ENCODE peak calls at places on chromosomes 4 and X, in eight cellular contexts. C, U, N, Z, B, W, M and A are unnamed samples.

GRCh38 chrX:40383969-40384368 is 196.8 kb upstream of the ATP6AP2 start:
- DNase-seq in C (no peak), U (no peak), N (no peak), Z (no peak), B (no peak), W (no peak), M (no peak), A (no peak)

GRCh38 chr4:119139316-119139715 is 3.7 kb downstream of the MYOZ2 start:
- DNase-seq in C (no peak), U (no peak), N (no peak), Z (no peak), B (no peak), W (no peak), M (no peak), A (no peak)

GRCh38 chrX:63281465-63281864 is 69.7 kb downstream of the SPIN4 start:
- DNase-seq in C (no peak), U (no peak), N (no peak), Z (no peak), B (no peak), W (no peak), M (no peak), A (no peak)

GRCh38 chr4:124188601-124189000 is 523.9 kb downstream of the ANKRD50 start:
- DNase-seq in C (no peak), U (no peak), N (no peak), Z (no peak), B (no peak), W (no peak), M (no peak), A (no peak)

GRCh38 chr4:108213308-108213707 is 44.6 kb upstream of the LEF1 start:
- DNase-seq in C (no peak), U (no peak), N (no peak), Z (no peak), B (no peak), W (no peak), M (no peak), A (no peak)

GRCh38 chr4:66574145-66574978 is 904.1 kb upstream of the EPHA5 start:
- DNase-seq in C (no peak), U (no peak), N (no peak), Z (no peak), B (no peak), W (no peak), M (no peak), A (no peak)

GRCh38 chr4:190016369-190017289 is 10.4 kb downstream of the FRG2 start:
- DNase-seq in C (no peak), U (no peak), N (no peak), Z (peak; percentile 22), B (no peak), W (no peak), M (no peak), A (no peak)

GRCh38 chr4:7815562-7815961 is 124.1 kb downstream of the AFAP1 start:
- DNase-seq in C (no peak), U (no peak), N (no peak), Z (no peak), B (no peak), W (no peak), M (no peak), A (no peak)

GRCh38 chr4:91325495-91325894 is 978.3 kb upstream of the GRID2 start:
- DNase-seq in C (peak; percentile 7), U (no peak), N (no peak), Z (peak; percentile 1), B (no peak), W (no peak), M (no peak), A (no peak)

GRCh38 chrX:40154853-40155616 is 57.3 kb upstream of the BCOR start:
- DNase-seq in C (no peak), U (no peak), N (peak; percentile 29), Z (peak; percentile 87), B (no peak), W (peak; percentile 77), M (no peak), A (peak; percentile 51)

DNA sequence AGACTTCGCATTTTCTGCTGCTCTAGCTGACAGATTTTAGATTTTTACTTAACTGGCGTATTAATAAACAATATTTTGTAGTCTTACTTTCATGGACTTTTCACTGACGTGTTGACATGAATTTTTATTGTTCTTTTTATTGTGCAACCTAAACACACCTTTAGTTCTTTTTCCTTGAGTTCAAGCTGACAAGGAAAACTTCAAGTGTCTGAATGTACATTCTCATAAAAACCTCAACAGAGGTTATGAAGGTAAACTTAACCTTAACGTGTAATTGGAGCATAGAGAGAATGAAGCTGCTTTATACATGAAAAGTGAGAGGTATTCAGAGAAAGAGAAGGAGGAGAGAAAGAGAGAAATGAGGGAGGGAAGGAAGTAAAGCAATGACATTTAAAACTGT is 364.3 kb upstream of the CT83 start:
- DNase-seq in C (no peak), U (no peak), N (no peak), Z (no peak), B (no peak), W (no peak), M (no peak), A (no peak)
- TF ChIP-seq CTCF in C (no peak), U (no peak), N (no peak), Z (no peak), B (no peak), W (no peak), M (no peak), A (no peak)

GRCh38 chr4:105633241-105633640 is 75.2 kb downstream of the INTS12 start:
- DNase-seq in C (no peak), U (no peak), N (no peak), Z (no peak), B (no peak), W (no peak), M (no peak), A (no peak)

GRCh38 chr4:105630670-105631655 is 77.5 kb downstream of the INTS12 start:
- DNase-seq in C (no peak), U (no peak), N (no peak), Z (no peak), B (no peak), W (no peak), M (no peak), A (no peak)

GRCh38 chr4:105634402-105634801 is 74.1 kb downstream of the INTS12 start:
- DNase-seq in C (no peak), U (no peak), N (no peak), Z (no peak), B (no peak), W (no peak), M (no peak), A (no peak)

GRCh38 chr4:105632599-105632998 is 75.9 kb downstream of the INTS12 start:
- DNase-seq in C (no peak), U (no peak), N (no peak), Z (no peak), B (no peak), W (no peak), M (no peak), A (no peak)

DNA sequence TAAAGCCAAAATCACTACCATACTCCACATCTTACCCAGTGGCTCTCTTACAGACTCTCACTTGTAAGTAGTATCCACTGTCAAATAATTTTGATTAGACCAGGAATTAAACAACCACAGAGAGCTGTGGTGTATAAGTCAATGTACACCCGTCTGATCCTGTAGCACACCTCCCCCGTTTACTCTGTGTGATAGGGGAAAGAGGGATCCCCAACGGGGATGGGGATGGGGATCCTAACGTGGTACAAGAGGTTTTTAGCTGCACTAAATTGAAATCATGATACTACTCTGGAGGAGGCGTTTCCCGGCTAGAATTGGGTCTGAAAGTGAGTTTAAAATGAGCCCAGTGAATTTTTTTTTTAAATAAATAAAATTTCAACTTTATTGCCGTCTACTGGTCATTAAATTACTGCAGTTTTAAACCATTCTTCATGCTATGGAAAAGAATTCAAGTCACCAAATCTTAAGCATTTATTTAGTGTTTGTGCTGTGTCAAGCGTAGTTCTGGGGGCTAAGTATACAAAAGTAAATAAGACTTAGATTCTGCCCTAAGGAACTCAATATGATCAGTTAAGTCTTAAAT is 76.6 kb downstream of the INTS12 start:
- DNase-seq in C (no peak), U (no peak), N (no peak), Z (no peak), B (no peak), W (no peak), M (no peak), A (no peak)
- TF ChIP-seq CTCF in C (no peak), U (no peak), N (no peak), Z (no peak), B (peak; percentile 64), W (no peak), M (peak; percentile 77), A (no peak)

DNA sequence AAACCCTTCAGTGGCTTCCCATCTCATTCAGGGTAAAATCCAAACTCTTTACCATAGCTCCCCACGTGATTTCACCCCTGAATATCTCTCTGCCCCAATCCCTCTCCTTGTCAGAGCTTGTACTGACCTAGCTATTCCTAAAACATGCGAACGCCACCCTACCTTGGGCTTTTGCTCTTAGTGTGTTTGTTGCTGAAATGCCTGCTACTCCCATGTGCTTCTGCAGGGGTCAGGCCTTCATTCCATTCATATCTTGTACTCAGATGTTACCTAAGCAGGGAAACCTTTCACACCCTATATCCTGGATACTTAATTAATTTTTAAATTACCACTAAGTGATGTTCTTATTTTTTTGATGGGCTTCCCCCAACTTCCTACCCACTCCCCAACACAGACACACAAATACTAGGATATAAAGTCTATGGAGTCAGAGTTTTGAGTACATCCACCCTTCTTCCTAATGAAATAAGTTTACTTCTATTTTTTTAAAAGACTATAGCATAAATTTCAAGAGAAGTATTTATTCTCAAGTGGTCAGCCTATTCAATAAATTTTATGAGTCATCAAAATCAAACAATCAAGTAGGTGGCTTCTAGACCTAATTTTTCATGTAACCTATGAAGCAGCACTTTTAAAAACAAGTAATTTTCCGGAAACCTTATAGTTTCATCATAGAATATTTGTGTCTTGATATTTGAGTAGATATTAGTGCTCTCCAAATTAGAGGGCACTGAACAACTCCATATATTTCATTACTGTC is 189.4 kb downstream of the RAPGEF2 start:
- DNase-seq in C (no peak), U (no peak), N (no peak), Z (no peak), B (no peak), W (no peak), M (no peak), A (no peak)
- TF ChIP-seq CTCF in C (no peak), U (no peak), N (no peak), Z (no peak), B (no peak), W (no peak), M (no peak), A (no peak)

DNA sequence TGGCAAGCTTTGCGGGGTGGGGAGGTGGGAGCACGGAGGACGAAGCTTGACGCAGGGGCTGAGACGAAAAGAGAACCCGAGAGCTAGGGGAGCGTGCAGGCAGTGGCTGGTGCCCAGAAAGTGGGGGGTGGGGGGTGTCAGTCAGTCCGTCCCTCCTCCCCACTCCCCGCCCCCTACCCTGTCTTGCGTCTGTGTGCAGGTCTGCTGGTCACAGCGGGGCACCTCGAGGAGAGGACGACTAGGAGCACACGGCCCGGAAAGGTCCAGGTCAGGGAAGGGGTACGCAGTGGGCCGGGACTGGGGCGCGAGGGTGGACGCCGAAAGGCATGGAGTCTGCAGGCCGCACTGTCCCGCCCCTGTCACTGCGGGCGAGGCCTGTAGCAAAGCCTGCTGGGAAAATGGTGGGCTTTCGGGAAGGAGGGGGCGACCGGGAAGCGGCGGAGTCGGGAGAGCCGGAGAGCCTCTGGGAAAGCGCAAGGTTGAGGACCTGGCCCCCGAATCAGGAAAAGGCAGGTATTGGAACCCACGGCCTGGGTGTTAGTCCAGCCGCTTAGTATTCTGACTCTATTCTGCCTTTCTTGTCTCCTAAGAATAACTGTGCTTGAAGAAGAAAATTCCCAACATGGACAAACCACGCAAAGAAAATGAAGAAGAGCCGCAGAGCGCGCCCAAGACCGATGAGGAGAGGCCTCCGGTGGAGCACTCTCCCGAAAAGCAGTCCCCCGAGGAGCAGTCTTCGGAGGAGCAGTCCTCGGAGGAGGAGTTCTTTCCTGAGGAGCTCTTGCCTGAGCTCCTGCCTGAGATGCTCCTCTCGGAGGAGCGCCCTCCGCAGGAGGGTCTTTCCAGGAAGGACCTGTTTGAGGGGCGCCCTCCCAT is 758 bp downstream of the TCEAL1 start:
- DNase-seq in C (no peak), U (no peak), N (peak; percentile 11), Z (peak; percentile 70), B (no peak), W (no peak), M (no peak), A (peak; percentile 32)
- TF ChIP-seq CTCF in C (no peak), U (peak; percentile 11), N (peak; percentile 63), Z (peak; percentile 65), B (no peak), W (peak; percentile 61), M (no peak), A (peak; percentile 27)